ENCODE peak calls at places on chromosome 15, in five cellular contexts. F is iPS DF 6.9; S is GM23338; C is adrenal gland; I is CD8-positive, alpha-beta T cell. J is an unnamed sample.

GRCh38 chr15:67521770-67522568 is 1.0 kb downstream of the C15orf61 start:
- DNase-seq in F (no peak), S (no peak), C (no peak), I (no peak), J (no peak)

GRCh38 chr15:69087581-69087980 is 72.9 kb upstream of the GLCE start:
- DNase-seq in F (no peak), S (no peak), C (no peak), I (no peak), J (no peak)

GRCh38 chr15:73284073-73284472 is 84.7 kb downstream of the HCN4 start:
- DNase-seq in F (no peak), S (no peak), C (no peak), I (no peak), J (no peak)

GRCh38 chr15:94225616-94226015 is 5.7 kb upstream of the MCTP2 start:
- DNase-seq in F (no peak), S (no peak), C (no peak), I (no peak), J (no peak)

GRCh38 chr15:101162701-101163483 is 89.0 kb downstream of the CHSY1 start:
- DNase-seq in F (no peak), S (no peak), C (peak), I (no peak), J (no peak)

GRCh38 chr15:68555348-68556037 is 23.3 kb upstream of the CORO2B start:
- DNase-seq in F (no peak), S (no peak), C (no peak), I (no peak), J (no peak)

GRCh38 chr15:71374607-71375352 is 259.5 kb downstream of the THSD4 start:
- DNase-seq in F (no peak), S (no peak), C (no peak), I (no peak), J (no peak)

GRCh38 chr15:69861331-69862171 is 236.2 kb downstream of the TLE3 start:
- DNase-seq in F (no peak), S (no peak), C (no peak), I (no peak), J (no peak)

GRCh38 chr15:47586653-47587224 is 130.6 kb upstream of the SEMA6D start:
- DNase-seq in F (no peak), S (no peak), C (no peak), I (no peak), J (no peak)

GRCh38 chr15:70833897-70834765 is 19.8 kb downstream of the LARP6 start:
- DNase-seq in F (no peak), S (peak), C (no peak), I (no peak), J (no peak)

GRCh38 chr15:64934023-64934422 is 22.3 kb downstream of the ANKDD1A start:
- DNase-seq in F (no peak), S (no peak), C (no peak), I (no peak), J (no peak)

GRCh38 chr15:75779504-75779903 is 63.7 kb upstream of the UBE2Q2 start:
- DNase-seq in F (no peak), S (no peak), C (no peak), I (no peak), J (no peak)

GRCh38 chr15:80953953-80954778 is 35.5 kb downstream of the MESD start:
- DNase-seq in F (peak), S (peak), C (no peak), I (no peak), J (no peak)

GRCh38 chr15:62684143-62684808 is 358.3 kb upstream of the TPM1 start:
- DNase-seq in F (no peak), S (no peak), C (no peak), I (no peak), J (no peak)

GRCh38 chr15:34753236-34753894 is 1.4 kb downstream of the GJD2 start:
- DNase-seq in F (no peak), S (peak), C (peak), I (no peak), J (no peak)

GRCh38 chr15:63073497-63074172 is 31.1 kb downstream of the TPM1 start:
- DNase-seq in F (no peak), S (no peak), C (no peak), I (no peak), J (no peak)

GRCh38 chr15:62209821-62210220 is 44.7 kb upstream of the C2CD4B start:
- DNase-seq in F (no peak), S (no peak), C (no peak), I (no peak), J (no peak)

GRCh38 chr15:29092376-29093064 is 177.1 kb downstream of the NSMCE3 start:
- DNase-seq in F (no peak), S (no peak), C (no peak), I (no peak), J (no peak)

GRCh38 chr15:41494922-41495735 is 1.5 kb downstream of the ITPKA start:
- DNase-seq in F (no peak), S (peak), C (no peak), I (peak), J (peak)

GRCh38 chr15:59543721-59544547 is 67.6 kb upstream of the GCNT3 start:
- DNase-seq in F (no peak), S (no peak), C (no peak), I (no peak), J (peak)

GRCh38 chr15:80433836-80434235 is 29.7 kb downstream of the ARNT2 start:
- DNase-seq in F (no peak), S (no peak), C (no peak), I (no peak), J (no peak)

GRCh38 chr15:57727031-57727430 is 20.5 kb downstream of the POLR2M start:
- DNase-seq in F (no peak), S (no peak), C (no peak), I (no peak), J (no peak)

GRCh38 chr15:97963779-97964178 is 3.3 kb downstream of the ARRDC4 start:
- DNase-seq in F (no peak), S (no peak), C (no peak), I (no peak), J (no peak)

DNA sequence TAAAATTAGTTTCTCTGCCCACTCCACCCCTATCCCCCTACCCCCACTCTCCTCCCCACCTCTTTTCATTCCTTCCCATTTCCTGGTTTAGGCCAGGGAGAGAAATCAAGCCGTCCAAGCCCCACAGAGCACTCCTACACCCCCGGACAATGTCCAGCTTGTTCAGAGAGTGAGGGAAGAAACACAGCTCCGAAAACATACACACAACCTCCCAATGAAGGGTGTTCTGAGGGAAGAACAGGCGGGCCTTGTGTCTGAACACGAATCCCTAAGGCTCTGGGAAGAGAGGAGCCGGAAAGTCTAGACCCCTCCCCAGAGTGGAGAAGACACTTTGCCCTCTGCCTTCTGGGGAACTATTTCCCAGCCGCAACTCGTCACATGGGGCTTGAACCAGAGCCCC is 30.5 kb downstream of the ACAN start:
- DNase-seq in F (no peak), S (no peak), C (no peak), I (no peak), J (no peak)
- H3K27ac ChIP-seq in F (no peak), S (no peak), C (no peak), I (no peak), J (no peak)

DNA sequence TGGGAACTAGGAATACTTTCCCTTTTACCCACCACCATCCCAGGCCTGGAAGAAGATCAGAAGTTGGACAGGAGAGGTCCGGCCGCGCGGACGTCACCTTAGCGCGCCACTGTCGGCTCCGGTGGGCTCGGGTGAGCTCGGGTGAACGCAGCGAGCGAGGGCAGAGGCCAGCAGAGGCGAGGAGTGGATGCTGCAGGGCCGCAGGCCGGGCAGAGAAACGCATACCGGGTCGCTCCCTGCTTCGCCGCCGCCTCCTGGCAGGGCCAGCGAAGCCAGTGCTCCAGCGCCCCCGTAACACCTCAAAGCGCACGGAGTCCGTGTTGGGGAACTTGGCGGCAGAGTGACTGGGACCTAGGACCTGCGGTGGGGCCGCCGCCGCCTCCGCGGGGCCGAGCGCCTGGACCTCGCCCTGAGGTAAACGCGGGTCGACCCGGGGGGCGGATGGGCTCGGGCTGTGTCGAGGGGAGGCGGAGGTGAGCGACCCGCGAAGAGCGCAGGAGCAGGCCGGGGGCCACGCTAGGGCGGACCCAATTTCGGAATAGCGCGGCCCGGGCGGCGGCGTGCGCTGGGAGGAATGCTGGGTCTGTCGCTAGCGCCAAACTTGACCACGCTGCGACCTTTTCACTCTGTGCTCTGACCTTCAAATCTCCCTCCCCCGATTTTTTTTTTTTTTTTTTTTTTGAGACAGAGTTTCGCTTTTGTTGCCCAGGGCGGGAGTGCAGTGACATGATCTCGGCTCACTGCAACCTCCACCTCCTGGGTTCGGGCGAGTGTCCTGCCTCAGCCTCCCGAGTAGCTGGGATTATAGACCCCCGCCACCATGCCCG is 1.6 kb downstream of the CYP11A1 start:
- DNase-seq in F (no peak), S (peak), C (peak), I (peak), J (no peak)
- H3K27ac ChIP-seq in F (no peak), S (no peak), C (peak), I (no peak), J (no peak)

GRCh38 chr15:74589826-74590225 is 25.8 kb upstream of the CLK3 start:
- DNase-seq in F (no peak), S (no peak), C (no peak), I (no peak), J (no peak)

GRCh38 chr15:74593122-74593521 is 22.5 kb upstream of the CLK3 start:
- DNase-seq in F (no peak), S (no peak), C (no peak), I (no peak), J (no peak)

GRCh38 chr15:74595271-74595670 is 20.4 kb upstream of the CLK3 start:
- DNase-seq in F (no peak), S (no peak), C (no peak), I (no peak), J (no peak)

GRCh38 chr15:74594455-74594854 is 21.2 kb upstream of the CLK3 start:
- DNase-seq in F (no peak), S (no peak), C (no peak), I (no peak), J (no peak)

DNA sequence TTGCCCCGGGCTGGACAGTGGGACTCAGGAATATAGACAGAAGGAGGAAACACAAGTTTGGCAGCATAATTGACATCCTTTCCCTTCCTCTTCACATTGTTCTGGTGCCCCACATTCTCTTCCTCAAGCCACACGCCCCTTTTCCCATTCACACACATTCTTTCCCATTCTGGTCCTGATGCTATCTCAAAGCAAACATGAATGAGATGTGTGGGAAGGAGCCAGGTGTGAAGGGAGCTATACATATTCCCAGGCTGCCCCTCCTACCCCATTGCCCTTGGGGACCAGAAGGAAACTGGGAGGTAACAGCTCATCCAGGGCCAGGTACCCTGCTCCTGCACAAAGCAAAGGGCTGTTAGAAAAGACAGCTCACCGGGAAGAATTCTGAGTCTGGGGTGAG is 23.4 kb upstream of the CLK3 start:
- DNase-seq in F (no peak), S (no peak), C (no peak), I (no peak), J (no peak)
- H3K27ac ChIP-seq in F (no peak), S (no peak), C (no peak), I (no peak), J (no peak)

GRCh38 chr15:32781781-32782180 is 64.0 kb downstream of the GREM1 start:
- DNase-seq in F (no peak), S (peak), C (no peak), I (no peak), J (no peak)
- H3K27ac ChIP-seq in F (no peak), S (no peak), C (no peak), I (no peak), J (no peak)

J was measured in CD4-positive, CD25-positive, alpha-beta regulatory T cell.